ENCODE peak calls at places on chromosome 13, in seven cellular contexts. Z, X, A, E, F, U and K are unnamed samples.

GRCh38 chr13:23889598-23890224 is 511 bp upstream of the MIPEP start:
- DNase-seq in F (no peak), A (peak), X (peak), E (no peak), Z (peak), U (peak), K (peak)

GRCh38 chr13:101986316-101986715 is 415.5 kb downstream of the FGF14 start:
- DNase-seq in U (no peak), E (no peak), A (no peak), F (no peak), Z (no peak), X (no peak), K (no peak)

GRCh38 chr13:113479179-113479578 is 11.3 kb downstream of the DCUN1D2 start:
- DNase-seq in X (no peak), U (no peak), E (no peak), F (no peak), A (no peak), Z (no peak), K (no peak)

GRCh38 chr13:97434417-97435296 is 688 bp downstream of the RAP2A start:
- DNase-seq in E (no peak), F (peak), A (no peak), X (no peak), U (no peak), Z (peak), K (peak)

GRCh38 chr13:25973576-25973975 is 78.2 kb downstream of the SHISA2 start:
- DNase-seq in A (no peak), U (no peak), Z (no peak), E (no peak), F (no peak), X (no peak), K (no peak)

GRCh38 chr13:98885605-98886004 is 92.3 kb downstream of the DOCK9 start:
- DNase-seq in Z (no peak), A (no peak), U (no peak), F (no peak), X (no peak), E (no peak), K (no peak)

GRCh38 chr13:33281951-33282595 is 3.5 kb downstream of the STARD13 start:
- DNase-seq in X (peak), U (no peak), Z (peak), E (no peak), A (no peak), F (peak), K (peak)

GRCh38 chr13:111058796-111059506 is 56.2 kb upstream of the ARHGEF7 start:
- DNase-seq in U (no peak), F (no peak), Z (no peak), E (no peak), X (peak), A (no peak), K (no peak)

GRCh38 chr13:113603116-113603710 is 18.7 kb downstream of the TFDP1 start:
- DNase-seq in A (no peak), Z (no peak), U (no peak), E (no peak), F (no peak), X (no peak), K (no peak)

GRCh38 chr13:38866649-38867048 is 124.0 kb downstream of the STOML3 start:
- DNase-seq in E (no peak), Z (no peak), F (no peak), A (no peak), U (no peak), X (no peak), K (no peak)

GRCh38 chr13:109330941-109331340 is 455.4 kb downstream of the IRS2 start:
- DNase-seq in Z (peak), A (no peak), U (no peak), X (peak), F (peak), E (no peak), K (peak)

GRCh38 chr13:37995052-37995451 is 125.5 kb upstream of the TRPC4 start:
- DNase-seq in U (peak), X (no peak), F (peak), E (no peak), A (peak), Z (peak), K (peak)